ENCODE peak calls at places on chromosomes 1 and 21, in five cellular contexts. P, H, R, K and D are unnamed samples.

GRCh38 chr1:1066403-1067283 is 7.5 kb downstream of the RNF223 start:
- DNase-seq in H (no peak), P (no peak), K (no peak), R (no peak), D (no peak)

GRCh38 chr1:119673171-119673940 is 25.3 kb upstream of the ZNF697 start:
- DNase-seq in K (no peak), R (no peak), P (no peak), H (no peak), D (no peak)

GRCh38 chr21:28769683-28770082 is 223.0 kb downstream of the LTN1 start:
- DNase-seq in H (no peak), P (no peak), R (no peak), K (no peak), D (no peak)

GRCh38 chr1:151069103-151069486 is 1.5 kb upstream of the GABPB2 start:
- DNase-seq in H (no peak), K (no peak), P (no peak), R (no peak), D (no peak)

GRCh38 chr1:19300211-19300610 is 11.6 kb upstream of the AKR7A3 start:
- DNase-seq in R (no peak), P (peak), H (no peak), K (no peak), D (no peak)

GRCh38 chr1:171286032-171286705 is 27.8 kb upstream of the FMO4 start:
- DNase-seq in H (no peak), R (no peak), K (no peak), P (no peak), D (no peak)

GRCh38 chr1:22143065-22143514 is at the start of gene WNT4:
- DNase-seq in K (no peak), H (no peak), R (peak), P (peak), D (no peak)

GRCh38 chr1:26553942-26554682 is 24.6 kb downstream of the RPS6KA1 start:
- DNase-seq in K (no peak), P (no peak), H (no peak), R (no peak), D (no peak)

GRCh38 chr21:35436899-35437298 is 387.8 kb upstream of the RUNX1 start:
- DNase-seq in H (no peak), P (peak), R (no peak), K (peak), D (no peak)

GRCh38 chr1:169109561-169110134 is 3.2 kb downstream of the ATP1B1 start:
- DNase-seq in R (peak), P (no peak), H (peak), K (peak), D (peak)

GRCh38 chr1:235834620-235835019 is 32.1 kb downstream of the LYST start:
- DNase-seq in R (no peak), K (no peak), P (no peak), H (no peak), D (no peak)

GRCh38 chr1:16163882-16164820 is 8.3 kb upstream of the EPHA2 start:
- DNase-seq in K (no peak), R (no peak), H (no peak), P (peak), D (no peak)

GRCh38 chr1:37682334-37682987 is 9.9 kb upstream of the CDCA8 start:
- DNase-seq in K (peak), H (peak), R (peak), P (peak), D (peak)

GRCh38 chr1:200021537-200022238 is 5.8 kb upstream of the NR5A2 start:
- DNase-seq in P (no peak), H (no peak), R (no peak), K (no peak), D (no peak)

GRCh38 chr1:54305906-54306514 is 100.2 kb downstream of the SSBP3 start:
- DNase-seq in H (no peak), K (no peak), P (peak), R (no peak), D (no peak)

GRCh38 chr1:29677028-29678024 is 441.0 kb downstream of the PTPRU start:
- DNase-seq in P (no peak), H (no peak), K (no peak), R (no peak), D (peak)

GRCh38 chr21:38297871-38298270 is 41.1 kb downstream of the KCNJ15 start:
- DNase-seq in H (no peak), P (no peak), R (no peak), K (no peak), D (no peak)

GRCh38 chr1:234505774-234506114 is 26.8 kb upstream of the TARBP1 start:
- DNase-seq in R (no peak), H (no peak), K (no peak), P (no peak), D (no peak)

GRCh38 chr1:161962094-161962887 is 61.4 kb downstream of the OLFML2B start:
- DNase-seq in R (no peak), K (peak), H (no peak), P (no peak), D (no peak)

GRCh38 chr21:35206141-35207125 is 157.3 kb upstream of the RUNX1 start:
- DNase-seq in P (peak), R (no peak), H (peak), K (no peak), D (no peak)

GRCh38 chr1:167166703-167167100 is 54.0 kb upstream of the POU2F1 start:
- DNase-seq in H (no peak), P (no peak), R (no peak), K (no peak), D (no peak)

GRCh38 chr1:87330201-87330953 is 1.7 kb downstream of the LMO4 start:
- DNase-seq in R (peak), P (peak), K (no peak), H (peak), D (no peak)

GRCh38 chr1:226938903-226939438 is 1.1 kb upstream of the COQ8A start:
- DNase-seq in H (no peak), R (no peak), P (no peak), K (no peak), D (no peak)

GRCh38 chr1:48677306-48678287 is 99.1 kb downstream of the BEND5 start:
- DNase-seq in K (peak), P (peak), H (peak), R (peak), D (peak)

GRCh38 chr1:159790237-159790917 is 9.6 kb downstream of the DUSP23 start:
- DNase-seq in K (peak), P (peak), R (no peak), H (no peak), D (no peak)

GRCh38 chr1:71766748-71767147 is 515.6 kb downstream of the NEGR1 start:
- DNase-seq in H (no peak), P (no peak), K (no peak), R (no peak), D (no peak)

GRCh38 chr1:109252167-109252892 is 3.0 kb downstream of the CELSR2 start:
- DNase-seq in K (no peak), P (no peak), H (no peak), R (peak), D (no peak)

GRCh38 chr1:53754484-53755312 is 15.7 kb upstream of the GLIS1 start:
- DNase-seq in R (no peak), P (peak), K (peak), H (no peak), D (no peak)

GRCh38 chr1:99849413-99849743 is 783 bp upstream of the AGL start:
- DNase-seq in H (no peak), R (peak), K (no peak), P (peak), D (no peak)
- H3K4me3 ChIP-seq in H (peak), R (peak), K (peak), P (peak), D (peak)

DNA sequence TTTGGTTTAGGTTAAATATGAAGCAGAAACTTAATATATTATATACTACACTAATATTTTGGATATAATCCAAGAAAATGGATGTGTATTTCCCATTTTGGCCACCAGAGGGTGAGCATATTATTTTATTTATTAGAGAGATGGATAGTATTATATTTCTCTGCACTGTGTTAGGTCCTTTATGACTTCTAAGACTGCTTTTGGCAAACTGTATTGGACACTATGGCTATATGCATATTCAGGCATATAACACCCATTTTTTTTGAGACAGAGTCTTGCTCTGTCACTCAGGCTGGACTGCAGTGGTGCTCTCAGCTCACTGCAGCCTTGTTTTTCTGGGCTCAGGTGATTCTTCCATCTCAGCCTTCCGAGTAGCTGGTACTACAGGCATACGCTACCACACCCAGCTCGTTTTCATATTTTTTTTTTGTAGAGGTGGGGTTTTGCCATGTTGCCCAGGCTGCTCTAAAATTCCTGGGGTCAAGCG is 17.8 kb upstream of the PGM1 start:
- DNase-seq in R (no peak), K (peak), P (no peak), H (no peak), D (no peak)
- TF ChIP-seq CTCF in R (peak), K (peak), P (peak), H (peak), D (no peak)

GRCh38 chr1:44029260-44029910 is 1.9 kb downstream of the SLC6A9 start:
- DNase-seq in K (no peak), P (no peak), R (no peak), H (no peak), D (no peak)

GRCh38 chr1:44031900-44032817 is 897 bp upstream of the SLC6A9 start:
- DNase-seq in P (no peak), R (no peak), H (no peak), K (no peak), D (no peak)

GRCh38 chr1:44031051-44031899 is at the start of gene SLC6A9:
- DNase-seq in P (peak), H (peak), K (no peak), R (peak), D (peak)

GRCh38 chr1:44030606-44031050 is 634 bp downstream of the SLC6A9 start:
- DNase-seq in P (peak), K (no peak), H (peak), R (peak), D (no peak)

DNA sequence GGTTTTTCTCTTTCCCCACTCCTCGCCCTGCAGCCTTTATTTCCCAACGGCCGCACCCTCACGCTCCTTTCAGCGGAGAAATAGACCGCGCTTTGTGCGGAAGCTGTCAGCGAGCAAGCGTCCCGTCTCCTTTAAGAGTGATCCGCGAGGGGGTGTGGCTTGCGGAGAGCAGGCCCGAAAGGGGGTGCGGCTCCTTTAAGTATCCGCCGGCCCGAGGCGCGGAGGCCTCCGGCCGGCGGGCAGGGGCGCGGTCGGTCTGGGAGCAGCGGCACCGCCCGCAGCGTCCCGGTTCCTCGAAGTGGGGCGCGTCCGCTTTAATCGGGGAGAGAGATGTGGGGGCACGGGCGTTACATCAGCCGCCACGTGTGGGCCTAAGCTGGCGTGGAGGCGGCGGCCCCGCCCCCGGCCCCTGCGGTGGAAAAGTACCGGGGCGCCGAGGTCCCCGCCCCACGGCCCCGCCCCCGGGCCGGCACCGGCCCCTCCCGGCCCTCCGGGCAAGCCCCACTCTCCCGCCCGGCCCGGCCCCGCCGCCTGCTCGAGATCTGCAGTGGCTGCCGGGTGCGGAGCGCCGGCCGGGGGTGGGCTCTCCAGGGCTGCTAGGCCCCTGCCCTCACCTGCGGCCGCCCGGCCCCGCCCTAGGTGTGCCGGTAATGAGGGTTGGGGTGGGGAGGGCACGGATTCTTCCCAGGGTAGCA is 1.2 kb downstream of the SLC6A9 start:
- DNase-seq in R (peak), K (peak), H (peak), P (peak), D (peak)
- TF ChIP-seq POLR2A in R (no peak), K (peak), H (no peak), P (peak), D (no peak)

DNA sequence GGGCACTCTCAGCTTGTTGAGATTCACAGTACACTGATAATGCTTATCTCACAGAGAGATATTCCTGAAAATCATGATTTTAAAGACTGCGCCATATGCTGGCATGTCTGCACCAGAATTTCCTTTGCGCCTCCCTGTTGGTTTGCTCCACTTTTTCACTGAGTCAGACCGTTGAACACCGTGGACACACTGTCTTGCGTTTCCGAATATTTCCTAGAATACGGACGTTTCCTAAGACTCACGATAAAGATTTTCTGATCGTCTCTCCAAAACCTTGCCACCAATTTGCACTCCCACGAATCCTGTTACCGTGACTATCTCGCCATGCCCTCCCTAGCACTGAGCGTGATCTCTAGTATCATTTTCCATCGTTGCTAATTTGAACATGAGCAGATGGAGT is 467 bp upstream of the C1orf115 start:
- DNase-seq in R (no peak), P (no peak), H (no peak), K (no peak), D (no peak)
- H3K4me3 ChIP-seq in R (peak), P (no peak), H (peak), K (peak), D (no peak)